ENCODE peak calls at places on chromosome 12, in nine cellular contexts. K is AG04450; I is PC-9; N is CD8-positive, alpha-beta memory T cell; B is brain microvascular endothelial cell; U is BJ; O is mesenchymal stem cell; A is tibial artery; T is heart right ventricle. V is an unnamed sample.

GRCh38 chr12:7131502-7131866 is 1.3 kb downstream of the CLSTN3 start:
- DNase-seq in K (no peak), I (peak; percentile 37), N (no peak), B (no peak), U (no peak), O (no peak), A (no peak), T (no peak), V (no peak)

GRCh38 chr12:109580684-109581333 is 7.2 kb downstream of the MVK start:
- DNase-seq in K (no peak), I (no peak), N (no peak), B (no peak), U (no peak), O (no peak), A (no peak), T (no peak), V (no peak)

GRCh38 chr12:39502657-39503056 is 59.7 kb upstream of the KIF21A start:
- DNase-seq in K (no peak), I (no peak), N (no peak), B (no peak), U (no peak), O (no peak), A (no peak), T (no peak), V (no peak)

GRCh38 chr12:27541031-27541719 is 17.2 kb downstream of the PPFIBP1 start:
- DNase-seq in K (no peak), I (no peak), N (no peak), B (no peak), U (no peak), O (no peak), A (no peak), T (no peak), V (no peak)

GRCh38 chr12:49917788-49918173 is 14.1 kb upstream of the FAIM2 start:
- DNase-seq in K (no peak), I (no peak), N (no peak), B (no peak), U (no peak), O (no peak), A (no peak), T (no peak), V (no peak)

GRCh38 chr12:101299346-101299745 is 19.4 kb downstream of the UTP20 start:
- DNase-seq in K (no peak), I (no peak), N (no peak), B (no peak), U (no peak), O (no peak), A (no peak), T (no peak), V (no peak)

GRCh38 chr12:7110661-7111060 is 1.6 kb upstream of the C1RL start:
- DNase-seq in K (no peak), I (no peak), N (no peak), B (no peak), U (no peak), O (no peak), A (peak; percentile 17), T (no peak), V (no peak)

GRCh38 chr12:83793616-83794015 is 1106.9 kb downstream of the TMTC2 start:
- DNase-seq in K (no peak), I (no peak), N (no peak), B (no peak), U (no peak), O (no peak), A (no peak), T (no peak), V (no peak)

GRCh38 chr12:113996026-113996425 is 29.9 kb upstream of the RBM19 start:
- DNase-seq in K (no peak), I (no peak), N (no peak), B (no peak), U (no peak), O (no peak), A (no peak), T (no peak), V (peak; percentile 13)

GRCh38 chr12:56601503-56601902 is 28.6 kb downstream of the BAZ2A start:
- DNase-seq in K (no peak), I (no peak), N (peak; percentile 32), B (peak; percentile 10), U (no peak), O (no peak), A (no peak), T (peak; percentile 37), V (no peak)

GRCh38 chr12:104583311-104583710 is 126.6 kb downstream of the CHST11 start:
- DNase-seq in K (no peak), I (no peak), N (no peak), B (no peak), U (no peak), O (no peak), A (no peak), T (no peak), V (no peak)

GRCh38 chr12:132276720-132277373 is 52.5 kb downstream of the GALNT9 start:
- DNase-seq in K (no peak), I (no peak), N (no peak), B (no peak), U (no peak), O (no peak), A (no peak), T (no peak), V (no peak)
- H3K27me3 ChIP-seq in K (peaks cover 31% of the 10 kb centered on the region), I (peaks cover 94% of the 10 kb centered on the region), N (peaks cover 12% of the 10 kb centered on the region), B (peaks cover 52% of the 10 kb centered on the region), U (peaks cover 6% of the 10 kb centered on the region), O (no peaks in the 10 kb centered on the region), A (peaks cover 95% of the 10 kb centered on the region), T (peaks cover 86% of the 10 kb centered on the region), V (no peaks in the 10 kb centered on the region)

DNA sequence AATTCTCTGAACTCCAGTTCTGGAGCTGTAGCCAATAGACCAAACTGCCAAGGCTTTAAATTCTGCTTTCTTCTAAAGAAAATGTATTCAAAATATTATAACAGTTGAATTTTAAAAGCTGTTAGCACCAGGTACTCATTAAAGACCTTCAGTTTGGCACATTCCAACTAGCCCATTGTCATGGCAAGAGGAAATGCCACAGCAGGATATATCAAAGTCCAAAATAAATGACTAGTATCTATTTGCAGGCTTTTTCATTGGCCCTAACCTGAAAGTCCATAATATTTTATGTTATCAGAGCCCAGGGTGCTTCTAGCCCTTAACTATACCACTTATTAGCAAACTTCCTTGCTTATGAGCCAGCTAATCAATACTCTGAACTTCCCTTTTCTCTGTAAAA is 3.1 kb upstream of the RIC8B start:
- DNase-seq in K (no peak), I (no peak), N (no peak), B (no peak), U (no peak), O (no peak), A (no peak), T (no peak), V (no peak)
- H3K27me3 ChIP-seq in K (no peaks in the 10 kb centered on the region), I (peaks cover 3% of the 10 kb centered on the region), N (no peaks in the 10 kb centered on the region), B (no peaks in the 10 kb centered on the region), U (no peaks in the 10 kb centered on the region), O (no peaks in the 10 kb centered on the region), A (no peaks in the 10 kb centered on the region), T (no peaks in the 10 kb centered on the region), V (no peaks in the 10 kb centered on the region)

DNA sequence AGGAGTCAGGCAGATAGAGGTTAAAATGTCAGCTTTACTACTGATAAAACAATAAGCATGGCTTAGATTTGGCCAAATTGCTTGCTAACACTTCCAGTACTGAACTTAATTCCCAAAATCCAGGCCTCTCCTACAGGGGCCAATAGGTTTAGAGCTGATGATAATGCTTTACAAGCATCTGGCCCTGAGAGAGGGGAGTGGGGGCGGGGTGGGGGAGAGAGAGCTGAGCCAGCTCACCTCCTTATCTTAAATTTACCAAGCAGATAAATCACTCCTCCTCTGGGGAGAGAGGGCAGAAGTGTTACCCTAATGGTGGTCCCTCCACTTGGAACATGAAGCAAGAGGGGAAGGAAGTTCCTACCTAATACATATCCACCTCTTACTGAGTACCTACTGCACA is 182.2 kb upstream of the CRY1 start:
- DNase-seq in K (no peak), I (no peak), N (no peak), B (no peak), U (no peak), O (no peak), A (no peak), T (no peak), V (no peak)
- H3K27me3 ChIP-seq in K (no peaks in the 10 kb centered on the region), I (no peaks in the 10 kb centered on the region), N (no peaks in the 10 kb centered on the region), B (no peaks in the 10 kb centered on the region), U (no peaks in the 10 kb centered on the region), O (no peaks in the 10 kb centered on the region), A (no peaks in the 10 kb centered on the region), T (no peaks in the 10 kb centered on the region), V (no peaks in the 10 kb centered on the region)

GRCh38 chr12:132550014-132550802 is 60.2 kb downstream of the LRCOL1 start:
- DNase-seq in K (no peak), I (no peak), N (no peak), B (no peak), U (no peak), O (peak; percentile 44), A (no peak), T (no peak), V (no peak)
- H3K27me3 ChIP-seq in K (no peaks in the 10 kb centered on the region), I (no peaks in the 10 kb centered on the region), N (no peaks in the 10 kb centered on the region), B (no peaks in the 10 kb centered on the region), U (no peaks in the 10 kb centered on the region), O (peaks cover 4% of the 10 kb centered on the region), A (no peaks in the 10 kb centered on the region), T (no peaks in the 10 kb centered on the region), V (peaks cover 11% of the 10 kb centered on the region)

GRCh38 chr12:47079894-47080724 is at the start of gene AMIGO2:
- DNase-seq in K (no peak), I (peak; percentile 61), N (peak; percentile 45), B (peak; percentile 61), U (no peak), O (peak; percentile 77), A (peak; percentile 47), T (peak; percentile 75), V (no peak)
- H3K27me3 ChIP-seq in K (no peaks in the 10 kb centered on the region), I (no peaks in the 10 kb centered on the region), N (no peaks in the 10 kb centered on the region), B (no peaks in the 10 kb centered on the region), U (no peaks in the 10 kb centered on the region), O (no peaks in the 10 kb centered on the region), A (no peaks in the 10 kb centered on the region), T (peaks cover 8% of the 10 kb centered on the region), V (peaks cover 7% of the 10 kb centered on the region)

DNA sequence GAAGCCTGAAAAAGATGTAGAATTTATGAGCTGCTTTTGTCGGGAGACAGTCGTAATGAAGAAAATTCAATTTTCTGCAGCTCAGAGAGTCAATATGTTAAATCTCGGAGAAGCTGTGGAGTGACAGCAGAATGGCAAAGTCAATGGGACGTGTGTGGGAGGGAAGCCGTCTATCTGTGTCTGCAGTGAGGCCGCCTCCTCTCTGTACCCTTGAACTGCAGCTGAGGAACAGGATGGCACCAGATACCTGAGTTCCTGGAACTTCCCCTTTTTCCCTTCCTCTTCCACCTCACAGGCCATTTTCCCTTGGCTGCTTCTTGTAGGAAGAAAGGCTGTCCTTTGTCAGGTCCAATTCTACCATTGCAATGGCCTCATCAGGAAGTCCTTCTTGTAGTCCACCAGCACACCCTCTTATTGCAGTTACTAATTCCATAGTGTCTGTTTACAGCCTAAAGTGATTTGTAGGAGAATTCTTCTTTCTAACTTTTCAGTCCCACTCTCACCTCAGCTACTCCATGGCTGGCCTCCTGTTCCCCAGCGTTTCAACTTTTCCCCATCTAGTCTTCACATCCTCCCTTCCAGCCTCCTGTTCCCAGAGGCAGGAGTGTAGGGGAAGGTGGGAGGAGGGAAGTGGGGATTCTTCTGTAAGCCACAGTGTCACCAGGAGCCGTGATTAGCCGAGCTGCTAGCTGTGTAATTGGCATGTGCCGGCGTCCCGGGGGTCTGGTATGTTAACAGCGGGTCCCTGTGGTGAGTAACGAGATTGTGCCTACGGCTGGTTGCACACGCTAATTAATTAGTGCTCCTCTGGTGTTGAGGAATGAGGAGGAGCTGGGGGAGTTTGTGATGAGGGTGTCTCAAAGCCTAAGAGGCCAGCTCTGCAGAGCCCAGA is 9.6 kb upstream of the CALCOCO1 start:
- DNase-seq in K (no peak), I (no peak), N (no peak), B (no peak), U (no peak), O (no peak), A (no peak), T (no peak), V (no peak)
- H3K27me3 ChIP-seq in K (peaks cover 60% of the 10 kb centered on the region), I (peaks cover 28% of the 10 kb centered on the region), N (peaks cover 39% of the 10 kb centered on the region), B (peaks cover 57% of the 10 kb centered on the region), U (peaks cover 55% of the 10 kb centered on the region), O (peaks cover 68% of the 10 kb centered on the region), A (peaks cover 22% of the 10 kb centered on the region), T (peaks cover 37% of the 10 kb centered on the region), V (peaks cover 38% of the 10 kb centered on the region)

V was measured in iPS DF 6.9.